ENCODE peak calls at places on chromosome 1, in five cellular contexts. O, V, S, B and G are unnamed samples.

GRCh38 chr1:14440731-14441130 is 157.8 kb upstream of the KAZN start:
- DNase-seq in O (no peak), V (no peak), S (no peak), B (no peak), G (no peak)

GRCh38 chr1:185499986-185500626 is 183.1 kb upstream of the IVNS1ABP start:
- DNase-seq in O (no peak), V (no peak), S (no peak), B (no peak), G (peak)

GRCh38 chr1:19033926-19034680 is 77.6 kb upstream of the IFFO2 start:
- DNase-seq in O (no peak), V (no peak), S (no peak), B (no peak), G (no peak)

GRCh38 chr1:47859092-47859743 is 138.0 kb downstream of the TRABD2B start:
- DNase-seq in O (no peak), V (no peak), S (no peak), B (no peak), G (no peak)

GRCh38 chr1:231750818-231751623 is 124.4 kb downstream of the DISC1 start:
- DNase-seq in O (no peak), V (no peak), S (no peak), B (no peak), G (no peak)

GRCh38 chr1:3775498-3776230 is 3.1 kb downstream of the SMIM1 start:
- DNase-seq in O (peak), V (peak), S (no peak), B (peak), G (peak)

GRCh38 chr1:27133158-27133557 is 21.8 kb downstream of the SLC9A1 start:
- DNase-seq in O (no peak), V (no peak), S (no peak), B (peak), G (no peak)

GRCh38 chr1:184757406-184757805 is 2.7 kb upstream of the EDEM3 start:
- DNase-seq in O (no peak), V (no peak), S (no peak), B (no peak), G (no peak)

GRCh38 chr1:39132505-39133339 is 71.8 kb upstream of the MACF1 start:
- DNase-seq in O (no peak), V (no peak), S (peak), B (no peak), G (peak)

GRCh38 chr1:36831171-36831810 is 203.0 kb downstream of the GRIK3 start:
- DNase-seq in O (no peak), V (no peak), S (no peak), B (peak), G (no peak)

GRCh38 chr1:30808067-30808662 is 50.6 kb upstream of the LAPTM5 start:
- DNase-seq in O (no peak), V (no peak), S (no peak), B (no peak), G (peak)

GRCh38 chr1:164771568-164772350 is 212.8 kb downstream of the PBX1 start:
- DNase-seq in O (no peak), V (no peak), S (no peak), B (no peak), G (peak)

GRCh38 chr1:5746611-5747427 is 245.4 kb downstream of the NPHP4 start:
- DNase-seq in O (no peak), V (no peak), S (no peak), B (no peak), G (no peak)

GRCh38 chr1:112510340-112510739 is 1.6 kb downstream of the WNT2B start:
- DNase-seq in O (no peak), V (no peak), S (no peak), B (no peak), G (no peak)

GRCh38 chr1:201285846-201286245 is 2.5 kb downstream of the PKP1 start:
- DNase-seq in O (no peak), V (no peak), S (no peak), B (no peak), G (no peak)

GRCh38 chr1:102498929-102499328 is 502.2 kb upstream of the OLFM3 start:
- DNase-seq in O (no peak), V (no peak), S (no peak), B (no peak), G (no peak)

GRCh38 chr1:1550087-1550486 is 9.7 kb upstream of the TMEM240 start:
- DNase-seq in O (no peak), V (no peak), S (no peak), B (no peak), G (no peak)

GRCh38 chr1:7549277-7549676 is 221.8 kb upstream of the VAMP3 start:
- DNase-seq in O (peak), V (no peak), S (no peak), B (no peak), G (peak)

GRCh38 chr1:28519946-28520725 is 14.3 kb downstream of the RCC1 start:
- DNase-seq in O (no peak), V (no peak), S (no peak), B (no peak), G (no peak)

GRCh38 chr1:45009956-45010854 is 919 bp downstream of the HECTD3 start:
- DNase-seq in O (no peak), V (peak), S (peak), B (peak), G (no peak)

GRCh38 chr1:37482004-37482785 is 7.8 kb downstream of the ZC3H12A start:
- DNase-seq in O (no peak), V (no peak), S (no peak), B (no peak), G (no peak)

GRCh38 chr1:158146165-158146564 is 34.5 kb upstream of the CD1D start:
- DNase-seq in O (no peak), V (no peak), S (no peak), B (no peak), G (peak)

GRCh38 chr1:58861076-58861475 is 77.2 kb upstream of the JUN start:
- DNase-seq in O (no peak), V (no peak), S (no peak), B (no peak), G (no peak)

GRCh38 chr1:87472716-87473115 is 144.0 kb downstream of the LMO4 start:
- DNase-seq in O (no peak), V (no peak), S (no peak), B (no peak), G (no peak)

GRCh38 chr1:228236744-228237143 is 28.9 kb downstream of the OBSCN start:
- DNase-seq in O (no peak), V (no peak), S (peak), B (peak), G (peak)

GRCh38 chr1:247923941-247924340 is 748 bp upstream of the OR2AJ1 start:
- DNase-seq in O (no peak), V (no peak), S (no peak), B (no peak), G (no peak)

GRCh38 chr1:101139130-101139529 is 97.7 kb upstream of the S1PR1 start:
- DNase-seq in O (no peak), V (no peak), S (no peak), B (no peak), G (no peak)

GRCh38 chr1:234731371-234732085 is 121.5 kb upstream of the IRF2BP2 start:
- DNase-seq in O (peak), V (no peak), S (no peak), B (no peak), G (peak)

GRCh38 chr1:37723072-37723389 is 30.7 kb downstream of the CDCA8 start:
- DNase-seq in O (no peak), V (no peak), S (no peak), B (no peak), G (no peak)

GRCh38 chr1:54604572-54605370 is 18.6 kb downstream of the FAM151A start:
- DNase-seq in O (peak), V (peak), S (no peak), B (peak), G (no peak)

GRCh38 chr1:22699629-22700028 is 11.0 kb upstream of the EPHB2 start:
- DNase-seq in O (no peak), V (no peak), S (no peak), B (no peak), G (no peak)

GRCh38 chr1:94063379-94063778 is 57.6 kb downstream of the ABCA4 start:
- DNase-seq in O (no peak), V (no peak), S (no peak), B (no peak), G (peak)

GRCh38 chr1:34915521-34915920 is 13.9 kb downstream of the DLGAP3 start:
- DNase-seq in O (no peak), V (no peak), S (no peak), B (no peak), G (no peak)

GRCh38 chr1:41500378-41500777 is 15.9 kb upstream of the EDN2 start:
- DNase-seq in O (no peak), V (no peak), S (no peak), B (no peak), G (peak)

GRCh38 chr1:223331929-223332328 is 32.0 kb downstream of the SUSD4 start:
- DNase-seq in O (no peak), V (no peak), S (no peak), B (no peak), G (peak)

GRCh38 chr1:203860396-203860951 is 925 bp upstream of the SNRPE start:
- DNase-seq in O (no peak), V (no peak), S (no peak), B (no peak), G (peak)

GRCh38 chr1:13899856-13900255 is 199.9 kb downstream of the PRDM2 start:
- DNase-seq in O (no peak), V (no peak), S (no peak), B (no peak), G (peak)

GRCh38 chr1:219000606-219001005 is 173.1 kb upstream of the LYPLAL1 start:
- DNase-seq in O (no peak), V (no peak), S (no peak), B (no peak), G (no peak)